ENCODE peak calls at places on chromosomes 13 and 19, in four cellular contexts. One of them, this sample, is unnamed.

GRCh38 chr19:51742736-51743288 is 8.9 kb downstream of the FPR1 start:
- DNase-seq in HFFc6: peak; percentile 37
- DNase-seq in NCI-H510A: no peak
- DNase-seq in AG08396: no peak
- DNase-seq in this sample: no peak

GRCh38 chr13:67204731-67205130 is 25.4 kb downstream of the PCDH9 start:
- DNase-seq in HFFc6: no peak
- DNase-seq in AG08396: no peak
- DNase-seq in NCI-H510A: no peak
- DNase-seq in this sample: no peak

GRCh38 chr19:35017507-35017906 is 12.8 kb upstream of the SCN1B start:
- DNase-seq in AG08396: no peak
- DNase-seq in NCI-H510A: no peak
- DNase-seq in HFFc6: no peak
- DNase-seq in this sample: no peak

GRCh38 chr19:1027953-1028902 is 1.8 kb downstream of the CNN2 start:
- DNase-seq in NCI-H510A: peak; percentile 63
- DNase-seq in AG08396: peak; percentile 95
- DNase-seq in HFFc6: peak; percentile 92
- DNase-seq in this sample: no peak

GRCh38 chr13:50484472-50485113 is 358.9 kb downstream of the DLEU7 start:
- DNase-seq in AG08396: no peak
- DNase-seq in HFFc6: no peak
- DNase-seq in NCI-H510A: no peak
- DNase-seq in this sample: no peak

GRCh38 chr19:16470911-16471811 is 609 bp downstream of the EPS15L1 start:
- DNase-seq in HFFc6: peak; percentile 41
- DNase-seq in NCI-H510A: no peak
- DNase-seq in AG08396: peak; percentile 66
- DNase-seq in this sample: no peak

GRCh38 chr13:98721825-98722510 is 30.5 kb downstream of the SLC15A1 start:
- DNase-seq in HFFc6: no peak
- DNase-seq in NCI-H510A: no peak
- DNase-seq in AG08396: no peak
- DNase-seq in this sample: no peak

GRCh38 chr13:41065098-41065497 is 3.8 kb downstream of the WBP4 start:
- DNase-seq in NCI-H510A: no peak
- DNase-seq in AG08396: peak; percentile 38
- DNase-seq in HFFc6: peak; percentile 51
- DNase-seq in this sample: no peak

GRCh38 chr19:49398001-49398615 is 10.1 kb downstream of the KASH5 start:
- DNase-seq in HFFc6: no peak
- DNase-seq in NCI-H510A: no peak
- DNase-seq in AG08396: no peak
- DNase-seq in this sample: no peak

GRCh38 chr19:47266401-47266885 is 8.2 kb upstream of the INAFM1 start:
- DNase-seq in HFFc6: no peak
- DNase-seq in AG08396: no peak
- DNase-seq in NCI-H510A: no peak
- DNase-seq in this sample: no peak

GRCh38 chr13:60590775-60591174 is 193.8 kb downstream of the TDRD3 start:
- DNase-seq in HFFc6: no peak
- DNase-seq in AG08396: no peak
- DNase-seq in NCI-H510A: no peak
- DNase-seq in this sample: no peak

GRCh38 chr13:51494151-51494550 is 41.3 kb upstream of the INTS6 start:
- DNase-seq in NCI-H510A: no peak
- DNase-seq in AG08396: peak; percentile 28
- DNase-seq in HFFc6: peak; percentile 24
- DNase-seq in this sample: no peak

GRCh38 chr13:24041822-24042221 is 118.7 kb upstream of the SPATA13 start:
- DNase-seq in NCI-H510A: no peak
- DNase-seq in AG08396: no peak
- DNase-seq in HFFc6: no peak
- DNase-seq in this sample: no peak

GRCh38 chr19:15124572-15125231 is 17.5 kb downstream of the SYDE1 start:
- DNase-seq in NCI-H510A: no peak
- DNase-seq in HFFc6: no peak
- DNase-seq in AG08396: no peak
- DNase-seq in this sample: no peak

GRCh38 chr13:114015608-114016295 is 41.9 kb upstream of the C13orf46 start:
- DNase-seq in AG08396: no peak
- DNase-seq in NCI-H510A: no peak
- DNase-seq in HFFc6: peak; percentile 93
- DNase-seq in this sample: no peak

GRCh38 chr19:36771275-36772231 is 1.1 kb downstream of the ZNF850 start:
- DNase-seq in NCI-H510A: no peak
- DNase-seq in HFFc6: peak; percentile 37
- DNase-seq in AG08396: peak; percentile 66
- DNase-seq in this sample: no peak

GRCh38 chr13:99356216-99357089 is 49.3 kb upstream of the GPR183 start:
- DNase-seq in AG08396: peak; percentile 73
- DNase-seq in HFFc6: no peak
- DNase-seq in NCI-H510A: no peak
- DNase-seq in this sample: no peak

GRCh38 chr19:33947565-33947964 is 150.9 kb downstream of the KCTD15 start:
- DNase-seq in HFFc6: no peak
- DNase-seq in NCI-H510A: no peak
- DNase-seq in AG08396: no peak
- DNase-seq in this sample: no peak

GRCh38 chr19:1411255-1412191 is 4.1 kb downstream of the DAZAP1 start:
- DNase-seq in HFFc6: no peak
- DNase-seq in NCI-H510A: no peak
- DNase-seq in AG08396: peak; percentile 82
- DNase-seq in this sample: peak; percentile 71

GRCh38 chr13:39159971-39160370 is 121.7 kb downstream of the NHLRC3 start:
- DNase-seq in NCI-H510A: no peak
- DNase-seq in HFFc6: no peak
- DNase-seq in AG08396: no peak
- DNase-seq in this sample: peak; percentile 47

GRCh38 chr13:79631260-79631659 is 150.3 kb downstream of the NDFIP2 start:
- DNase-seq in NCI-H510A: no peak
- DNase-seq in AG08396: peak; percentile 24
- DNase-seq in HFFc6: peak; percentile 96
- DNase-seq in this sample: no peak

GRCh38 chr13:112968380-112968909 is 569 bp upstream of the MCF2L start:
- DNase-seq in HFFc6: no peak
- DNase-seq in NCI-H510A: peak; percentile 66
- DNase-seq in AG08396: no peak
- DNase-seq in this sample: no peak

GRCh38 chr13:72383646-72384045 is 343.8 kb downstream of the MZT1 start:
- DNase-seq in NCI-H510A: no peak
- DNase-seq in AG08396: no peak
- DNase-seq in HFFc6: no peak
- DNase-seq in this sample: no peak

GRCh38 chr13:113638173-113638746 is 19.7 kb downstream of the ATP4B start:
- DNase-seq in AG08396: no peak
- DNase-seq in HFFc6: no peak
- DNase-seq in NCI-H510A: no peak
- DNase-seq in this sample: no peak

GRCh38 chr13:59038824-59039223 is 1124.9 kb downstream of the DIAPH3 start:
- DNase-seq in AG08396: no peak
- DNase-seq in HFFc6: no peak
- DNase-seq in NCI-H510A: no peak
- DNase-seq in this sample: no peak

GRCh38 chr13:39329182-39329639 is 273.8 kb downstream of the LHFPL6 start:
- DNase-seq in AG08396: no peak
- DNase-seq in NCI-H510A: no peak
- DNase-seq in HFFc6: no peak
- DNase-seq in this sample: no peak

GRCh38 chr19:47545061-47545948 is 27.6 kb downstream of the ZNF541 start:
- DNase-seq in AG08396: peak; percentile 49
- DNase-seq in HFFc6: no peak
- DNase-seq in NCI-H510A: no peak
- DNase-seq in this sample: no peak